ENCODE peak calls at places on chromosomes 4 and X, in ten cellular contexts. J is left lung; W is effector memory CD4-positive, alpha-beta T cell; T is Peyer's patch; C is sigmoid colon; P is pancreas; Q is Caco-2; U is CD8-positive, alpha-beta memory T cell; A is right lobe of liver; Z is colonic mucosa. R is an unnamed sample.

GRCh38 chrX:1075156-1075555 is 137.3 kb downstream of the CRLF2 start:
- DNase-seq in C (peak; percentile 40), U (no peak), P (no peak), W (no peak), A (peak; percentile 7), Q (no peak), J (no peak), Z (no peak), T (no peak), R (no peak)

GRCh38 chr4:157057187-157057586 is 18.8 kb upstream of the GLRB start:
- DNase-seq in W (no peak), P (no peak), C (no peak), U (no peak), J (no peak), Q (no peak), A (no peak), T (no peak), Z (no peak), R (no peak)

GRCh38 chrX:110944323-110944761 is 148.7 kb upstream of the CHRDL1 start:
- DNase-seq in T (no peak), Q (no peak), J (peak; percentile 33), C (no peak), Z (no peak), U (no peak), W (no peak), P (no peak), A (no peak), R (peak; percentile 3)

GRCh38 chr4:3836802-3837601 is 70.8 kb downstream of the ADRA2C start:
- DNase-seq in J (peak; percentile 54), T (no peak), P (no peak), A (peak; percentile 28), W (no peak), U (no peak), Z (no peak), C (no peak), Q (peak; percentile 64), R (peak; percentile 73)

GRCh38 chrX:140762061-140762460 is 52.5 kb downstream of the LINC00632 start:
- DNase-seq in Z (peak; percentile 32), C (peak; percentile 61), Q (peak; percentile 23), U (no peak), T (no peak), W (no peak), P (peak; percentile 38), J (no peak), A (no peak), R (peak; percentile 45)

GRCh38 chr4:88765729-88766128 is 68.1 kb upstream of the NAP1L5 start:
- DNase-seq in Q (no peak), W (no peak), T (no peak), U (no peak), Z (no peak), C (no peak), J (no peak), P (no peak), A (no peak), R (no peak)

GRCh38 chrX:45266456-45266855 is 65.8 kb upstream of the DIPK2B start:
- DNase-seq in U (no peak), A (no peak), W (no peak), P (no peak), Z (no peak), Q (no peak), T (no peak), C (no peak), J (no peak), R (no peak)

GRCh38 chr4:108885211-108885610 is 122.4 kb upstream of the ETNPPL start:
- DNase-seq in Q (no peak), A (no peak), W (no peak), T (no peak), J (no peak), P (no peak), U (no peak), Z (no peak), C (no peak), R (no peak)

GRCh38 chr4:102438873-102439614 is 62.1 kb upstream of the NFKB1 start:
- DNase-seq in T (no peak), C (no peak), P (peak; percentile 30), U (no peak), J (no peak), A (no peak), W (no peak), Z (peak; percentile 27), Q (no peak), R (no peak)

GRCh38 chrX:131746491-131746968 is 202.7 kb downstream of the OR13H1 start:
- DNase-seq in T (no peak), U (no peak), J (no peak), Z (peak; percentile 91), A (peak; percentile 81), C (peak; percentile 93), P (peak; percentile 86), W (no peak), Q (no peak), R (peak; percentile 77)

GRCh38 chr4:62057060-62057459 is 856.9 kb downstream of the ADGRL3 start:
- DNase-seq in A (no peak), J (no peak), Q (no peak), Z (no peak), P (no peak), U (no peak), C (no peak), T (no peak), W (no peak), R (no peak)

GRCh38 chr4:76923619-76924357 is 25.8 kb upstream of the SEPTIN11 start:
- DNase-seq in Z (no peak), Q (no peak), J (no peak), U (no peak), A (no peak), C (no peak), T (no peak), W (no peak), P (no peak), R (no peak)

GRCh38 chr4:177064116-177064515 is 245.6 kb upstream of the NEIL3 start:
- DNase-seq in J (no peak), C (no peak), U (no peak), T (no peak), W (no peak), P (no peak), Z (no peak), Q (no peak), A (no peak), R (no peak)

GRCh38 chr4:55758081-55758480 is 61.5 kb upstream of the EXOC1L start:
- DNase-seq in Z (no peak), T (no peak), U (no peak), Q (no peak), C (no peak), A (no peak), P (no peak), J (no peak), W (no peak), R (no peak)

GRCh38 chrX:48919360-48919821 is 567 bp upstream of the PIM2 start:
- DNase-seq in A (no peak), C (no peak), W (no peak), J (no peak), U (no peak), Q (no peak), T (no peak), Z (no peak), P (no peak), R (no peak)

GRCh38 chrX:99654188-99654587 is 755.9 kb downstream of the PCDH19 start:
- DNase-seq in J (no peak), U (no peak), Z (no peak), P (no peak), T (no peak), W (no peak), C (no peak), A (no peak), Q (no peak), R (no peak)
- H3K9me3 ChIP-seq in J (no peaks in the 10 kb centered on the region), U (no peaks in the 10 kb centered on the region), Z (no peaks in the 10 kb centered on the region), P (no peaks in the 10 kb centered on the region), T (no peaks in the 10 kb centered on the region), W (no peaks in the 10 kb centered on the region), C (no peaks in the 10 kb centered on the region), A (no peaks in the 10 kb centered on the region), Q (no peaks in the 10 kb centered on the region), R (no peaks in the 10 kb centered on the region)

DNA sequence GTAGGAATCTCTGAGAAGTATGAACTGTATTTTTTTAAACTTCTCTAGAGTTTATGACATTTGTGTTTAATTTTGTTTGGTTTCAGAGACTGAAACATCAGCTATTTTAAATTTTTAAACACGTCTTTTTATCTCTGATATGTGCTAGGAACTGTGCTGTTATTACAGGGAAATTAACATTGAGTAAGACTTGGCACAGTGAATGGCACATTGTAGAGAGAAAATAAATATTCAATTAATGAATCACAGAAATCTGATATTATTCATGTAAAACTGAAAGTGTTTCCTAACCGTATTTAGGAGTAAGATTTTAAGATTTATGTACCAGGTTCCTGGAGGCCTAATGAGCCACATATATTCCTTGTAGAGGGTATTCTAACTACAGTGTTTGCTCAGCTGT is 120.8 kb upstream of the FAM9C start:
- DNase-seq in T (no peak), A (no peak), U (no peak), Q (no peak), Z (no peak), J (no peak), W (no peak), P (no peak), C (no peak), R (no peak)
- H3K4me1 ChIP-seq in T (no peaks in the 10 kb centered on the region), A (peaks cover 14% of the 10 kb centered on the region), U (peaks cover 14% of the 10 kb centered on the region), Q (peaks cover 14% of the 10 kb centered on the region), Z (no peaks in the 10 kb centered on the region), J (no peaks in the 10 kb centered on the region), W (no peaks in the 10 kb centered on the region), P (no peaks in the 10 kb centered on the region), C (peaks cover 8% of the 10 kb centered on the region), R (peaks cover 5% of the 10 kb centered on the region)

GRCh38 chr4:766152-766515 is 59.8 kb downstream of the CPLX1 start:
- DNase-seq in C (no peak), P (no peak), Z (no peak), W (no peak), A (no peak), U (no peak), J (no peak), T (no peak), Q (peak; percentile 41), R (no peak)
- H3K9me3 ChIP-seq in C (no peaks in the 10 kb centered on the region), P (no peaks in the 10 kb centered on the region), Z (no peaks in the 10 kb centered on the region), W (no peaks in the 10 kb centered on the region), A (no peaks in the 10 kb centered on the region), U (no peaks in the 10 kb centered on the region), J (no peaks in the 10 kb centered on the region), T (no peaks in the 10 kb centered on the region), Q (no peaks in the 10 kb centered on the region), R (peaks cover 5% of the 10 kb centered on the region)

GRCh38 chr4:153535735-153536494 is 69.8 kb downstream of the TMEM131L start:
- DNase-seq in C (no peak), W (no peak), U (no peak), T (no peak), A (no peak), Q (no peak), J (no peak), Z (no peak), P (no peak), R (no peak)
- H3K4me1 ChIP-seq in C (peaks cover 36% of the 10 kb centered on the region), W (peaks cover 40% of the 10 kb centered on the region), U (peaks cover 93% of the 10 kb centered on the region), T (no peaks in the 10 kb centered on the region), A (peaks cover 43% of the 10 kb centered on the region), Q (peaks cover 14% of the 10 kb centered on the region), J (no peaks in the 10 kb centered on the region), Z (no peaks in the 10 kb centered on the region), P (peaks cover 45% of the 10 kb centered on the region), R (peaks cover 9% of the 10 kb centered on the region)

DNA sequence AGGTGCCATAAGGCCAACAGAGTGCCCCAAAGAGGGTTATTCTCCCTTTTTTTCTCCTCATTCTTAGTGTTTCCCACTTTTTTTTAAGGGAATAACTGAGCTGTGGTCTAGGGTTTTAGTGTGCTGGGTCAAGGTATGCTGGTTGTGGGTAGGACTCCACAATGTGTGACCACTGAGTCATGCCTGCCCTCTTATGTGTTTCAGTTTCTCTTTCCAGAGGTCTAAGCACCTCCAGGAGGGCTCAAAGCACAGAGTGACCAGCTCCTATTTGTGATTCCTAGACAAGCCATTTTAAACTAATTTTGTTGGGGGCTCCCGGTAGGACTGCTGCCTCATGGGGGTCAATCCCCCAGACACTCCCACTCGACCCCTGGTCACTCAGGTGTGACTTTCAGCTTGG is 80.5 kb upstream of the GC start:
- DNase-seq in P (no peak), J (no peak), Z (no peak), U (no peak), T (no peak), W (no peak), C (no peak), Q (no peak), A (no peak), R (no peak)
- H3K9me3 ChIP-seq in P (no peaks in the 10 kb centered on the region), J (peaks cover 47% of the 10 kb centered on the region), Z (no peaks in the 10 kb centered on the region), U (no peaks in the 10 kb centered on the region), T (peaks cover 5% of the 10 kb centered on the region), W (no peaks in the 10 kb centered on the region), C (no peaks in the 10 kb centered on the region), Q (peaks cover 13% of the 10 kb centered on the region), A (no peaks in the 10 kb centered on the region), R (no peaks in the 10 kb centered on the region)

R was measured in BE2C.